ENCODE peak calls at places on chromosomes 1 and 21, in ten cellular contexts. One of them, this sample, is unnamed.

GRCh38 chr1:199113265-199113869 is 474.5 kb downstream of the PTPRC start:
- DNase-seq in tibial nerve: peak
- DNase-seq in T follicular helper cell: peak
- DNase-seq in neural progenitor cell: peak
- DNase-seq in PC-9: peak
- DNase-seq in SJSA1: peak
- DNase-seq in kidney glomerular epithelial cell: peak
- DNase-seq in AG04450: no peak
- DNase-seq in amygdala: peak
- DNase-seq in kidney epithelial cell: no peak
- DNase-seq in this sample: peak

GRCh38 chr21:27301216-27301615 is 334.3 kb upstream of the ADAMTS5 start:
- DNase-seq in tibial nerve: no peak
- DNase-seq in T follicular helper cell: no peak
- DNase-seq in neural progenitor cell: no peak
- DNase-seq in PC-9: no peak
- DNase-seq in SJSA1: no peak
- DNase-seq in kidney glomerular epithelial cell: no peak
- DNase-seq in AG04450: peak
- DNase-seq in amygdala: no peak
- DNase-seq in kidney epithelial cell: no peak
- DNase-seq in this sample: no peak

GRCh38 chr1:19921310-19921709 is 2.1 kb downstream of the PLA2G2E start:
- DNase-seq in tibial nerve: no peak
- DNase-seq in T follicular helper cell: no peak
- DNase-seq in neural progenitor cell: no peak
- DNase-seq in PC-9: peak
- DNase-seq in SJSA1: no peak
- DNase-seq in kidney glomerular epithelial cell: no peak
- DNase-seq in AG04450: no peak
- DNase-seq in amygdala: no peak
- DNase-seq in kidney epithelial cell: no peak
- DNase-seq in this sample: no peak

GRCh38 chr1:224450956-224451350 is 16.4 kb upstream of the WDR26 start:
- DNase-seq in tibial nerve: no peak
- DNase-seq in T follicular helper cell: no peak
- DNase-seq in neural progenitor cell: no peak
- DNase-seq in PC-9: no peak
- DNase-seq in SJSA1: no peak
- DNase-seq in kidney glomerular epithelial cell: no peak
- DNase-seq in AG04450: no peak
- DNase-seq in amygdala: no peak
- DNase-seq in kidney epithelial cell: no peak
- DNase-seq in this sample: no peak

GRCh38 chr1:230215049-230215448 is 148.0 kb downstream of the GALNT2 start:
- DNase-seq in tibial nerve: peak
- DNase-seq in T follicular helper cell: no peak
- DNase-seq in neural progenitor cell: peak
- DNase-seq in PC-9: no peak
- DNase-seq in SJSA1: no peak
- DNase-seq in kidney glomerular epithelial cell: no peak
- DNase-seq in AG04450: no peak
- DNase-seq in amygdala: peak
- DNase-seq in kidney epithelial cell: no peak
- DNase-seq in this sample: no peak

GRCh38 chr1:33866286-33866685 is 2.4 kb downstream of the HMGB4 start:
- DNase-seq in tibial nerve: peak
- DNase-seq in T follicular helper cell: no peak
- DNase-seq in neural progenitor cell: no peak
- DNase-seq in PC-9: no peak
- DNase-seq in SJSA1: peak
- DNase-seq in kidney glomerular epithelial cell: peak
- DNase-seq in AG04450: no peak
- DNase-seq in amygdala: no peak
- DNase-seq in kidney epithelial cell: peak
- DNase-seq in this sample: no peak

GRCh38 chr1:158732524-158732923 is 12.0 kb upstream of the OR6K3 start:
- DNase-seq in tibial nerve: no peak
- DNase-seq in T follicular helper cell: no peak
- DNase-seq in neural progenitor cell: no peak
- DNase-seq in PC-9: no peak
- DNase-seq in SJSA1: no peak
- DNase-seq in kidney glomerular epithelial cell: no peak
- DNase-seq in AG04450: no peak
- DNase-seq in amygdala: no peak
- DNase-seq in kidney epithelial cell: no peak
- DNase-seq in this sample: no peak

GRCh38 chr1:53543771-53544695 is 84.8 kb downstream of the DMRTB1 start:
- DNase-seq in tibial nerve: no peak
- DNase-seq in T follicular helper cell: no peak
- DNase-seq in neural progenitor cell: no peak
- DNase-seq in PC-9: no peak
- DNase-seq in SJSA1: no peak
- DNase-seq in kidney glomerular epithelial cell: no peak
- DNase-seq in AG04450: no peak
- DNase-seq in amygdala: no peak
- DNase-seq in kidney epithelial cell: no peak
- DNase-seq in this sample: no peak

GRCh38 chr1:218705391-218705790 is 360.3 kb downstream of the TGFB2 start:
- DNase-seq in tibial nerve: no peak
- DNase-seq in T follicular helper cell: no peak
- DNase-seq in neural progenitor cell: no peak
- DNase-seq in PC-9: peak
- DNase-seq in SJSA1: no peak
- DNase-seq in kidney glomerular epithelial cell: peak
- DNase-seq in AG04450: no peak
- DNase-seq in amygdala: no peak
- DNase-seq in kidney epithelial cell: peak
- DNase-seq in this sample: no peak

GRCh38 chr1:83901547-83902155 is 97.3 kb downstream of the TTLL7 start:
- DNase-seq in tibial nerve: no peak
- DNase-seq in T follicular helper cell: no peak
- DNase-seq in neural progenitor cell: no peak
- DNase-seq in PC-9: peak
- DNase-seq in SJSA1: no peak
- DNase-seq in kidney glomerular epithelial cell: peak
- DNase-seq in AG04450: peak
- DNase-seq in amygdala: no peak
- DNase-seq in kidney epithelial cell: peak
- DNase-seq in this sample: no peak

GRCh38 chr1:53739109-53739681 is at the start of gene GLIS1:
- DNase-seq in tibial nerve: peak
- DNase-seq in T follicular helper cell: no peak
- DNase-seq in neural progenitor cell: peak
- DNase-seq in PC-9: peak
- DNase-seq in SJSA1: peak
- DNase-seq in kidney glomerular epithelial cell: peak
- DNase-seq in AG04450: no peak
- DNase-seq in amygdala: peak
- DNase-seq in kidney epithelial cell: no peak
- DNase-seq in this sample: no peak

GRCh38 chr21:41147096-41147978 is 20.6 kb upstream of the BACE2 start:
- DNase-seq in tibial nerve: no peak
- DNase-seq in T follicular helper cell: no peak
- DNase-seq in neural progenitor cell: peak
- DNase-seq in PC-9: no peak
- DNase-seq in SJSA1: no peak
- DNase-seq in kidney glomerular epithelial cell: no peak
- DNase-seq in AG04450: no peak
- DNase-seq in amygdala: no peak
- DNase-seq in kidney epithelial cell: no peak
- DNase-seq in this sample: no peak

GRCh38 chr1:37767488-37767887 is 2.6 kb upstream of the EPHA10 start:
- DNase-seq in tibial nerve: no peak
- DNase-seq in T follicular helper cell: no peak
- DNase-seq in neural progenitor cell: peak
- DNase-seq in PC-9: no peak
- DNase-seq in SJSA1: no peak
- DNase-seq in kidney glomerular epithelial cell: no peak
- DNase-seq in AG04450: no peak
- DNase-seq in amygdala: no peak
- DNase-seq in kidney epithelial cell: no peak
- DNase-seq in this sample: no peak

GRCh38 chr1:27664291-27664690 is 7.7 kb downstream of the IFI6 start:
- DNase-seq in tibial nerve: no peak
- DNase-seq in T follicular helper cell: no peak
- DNase-seq in neural progenitor cell: no peak
- DNase-seq in PC-9: no peak
- DNase-seq in SJSA1: no peak
- DNase-seq in kidney glomerular epithelial cell: no peak
- DNase-seq in AG04450: no peak
- DNase-seq in amygdala: no peak
- DNase-seq in kidney epithelial cell: no peak
- DNase-seq in this sample: no peak

This sample was measured in effector CD8-positive, alpha-beta T cell.